ENCODE peak calls at places on chromosomes 1 and 21, in four cellular contexts. Q, B, R and S are unnamed samples.

GRCh38 chr1:173257805-173258204 is 50.7 kb upstream of the TNFSF4 start:
- DNase-seq in R (no peak), B (no peak), Q (no peak), S (no peak)

GRCh38 chr1:94416901-94417701 is 1.1 kb upstream of the ABCD3 start:
- DNase-seq in R (no peak), Q (no peak), B (peak), S (no peak)

GRCh38 chr1:119752592-119752991 is 16.1 kb downstream of the HMGCS2 start:
- DNase-seq in B (no peak), Q (no peak), R (no peak), S (no peak)

GRCh38 chr1:100250264-100250663 is 630 bp upstream of the DBT start:
- DNase-seq in R (no peak), Q (no peak), B (no peak), S (no peak)

GRCh38 chr1:156291226-156292061 is 4.0 kb downstream of the GLMP start:
- DNase-seq in B (peak), Q (peak), R (no peak), S (no peak)

GRCh38 chr1:119808491-119808890 is 2.8 kb downstream of the REG4 start:
- DNase-seq in B (peak), Q (no peak), R (no peak), S (no peak)

GRCh38 chr1:100960098-100960497 is 64.2 kb downstream of the SLC30A7 start:
- DNase-seq in R (no peak), Q (no peak), B (no peak), S (no peak)

GRCh38 chr1:157363660-157364140 is 188.6 kb downstream of the FCRL5 start:
- DNase-seq in Q (no peak), R (peak), B (peak), S (no peak)

GRCh38 chr1:41314781-41315481 is 46.3 kb upstream of the FOXO6 start:
- DNase-seq in Q (no peak), R (no peak), B (no peak), S (no peak)

GRCh38 chr1:62735491-62736171 is 47.4 kb upstream of the DOCK7 start:
- DNase-seq in R (no peak), B (no peak), Q (no peak), S (no peak)

GRCh38 chr1:163924041-163924440 is 602.3 kb downstream of the NUF2 start:
- DNase-seq in R (no peak), Q (no peak), B (no peak), S (no peak)

GRCh38 chr1:164058192-164058591 is 500.8 kb upstream of the PBX1 start:
- DNase-seq in Q (no peak), R (no peak), B (peak), S (no peak)

GRCh38 chr1:29271724-29272123 is 35.4 kb downstream of the PTPRU start:
- DNase-seq in R (no peak), Q (no peak), B (peak), S (no peak)
- H3K4me3 ChIP-seq in R (no peak), Q (no peak), B (no peak), S (no peak)

DNA sequence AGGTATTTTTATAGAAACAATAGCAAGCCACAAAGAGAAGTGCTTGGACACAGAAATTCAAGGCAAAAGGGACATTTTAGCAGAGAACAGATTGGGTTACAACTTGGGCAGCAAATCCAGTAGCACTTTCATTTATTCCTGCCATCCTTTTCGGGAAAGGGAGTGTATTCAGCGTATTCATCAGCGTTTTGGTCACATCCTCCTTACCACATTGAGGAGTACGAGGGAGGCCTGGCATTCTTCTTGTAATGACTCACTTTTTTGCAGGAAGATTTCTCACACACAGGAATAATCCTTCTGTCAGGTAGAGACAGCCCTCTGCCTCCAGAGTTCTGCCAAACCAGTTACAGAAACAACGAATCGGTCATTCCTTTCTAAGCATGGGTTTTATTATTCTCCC is 18.1 kb upstream of the FAM78B start:
- DNase-seq in Q (no peak), R (no peak), B (no peak), S (peak)
- H3K9ac ChIP-seq in Q (no peak), R (no peak), B (no peak), S (no peak)

GRCh38 chr1:34266127-34266951 is 89.6 kb downstream of the C1orf94 start:
- DNase-seq in Q (no peak), B (no peak), R (no peak), S (peak)
- H2AFZ ChIP-seq in Q (no peak), B (no peak), R (no peak), S (peak)

GRCh38 chr1:226871636-226872327 is 1.4 kb downstream of the PSEN2 start:
- DNase-seq in R (no peak), Q (no peak), B (no peak), S (no peak)
- H3K4me3 ChIP-seq in R (peak), Q (peak), B (no peak), S (peak)

DNA sequence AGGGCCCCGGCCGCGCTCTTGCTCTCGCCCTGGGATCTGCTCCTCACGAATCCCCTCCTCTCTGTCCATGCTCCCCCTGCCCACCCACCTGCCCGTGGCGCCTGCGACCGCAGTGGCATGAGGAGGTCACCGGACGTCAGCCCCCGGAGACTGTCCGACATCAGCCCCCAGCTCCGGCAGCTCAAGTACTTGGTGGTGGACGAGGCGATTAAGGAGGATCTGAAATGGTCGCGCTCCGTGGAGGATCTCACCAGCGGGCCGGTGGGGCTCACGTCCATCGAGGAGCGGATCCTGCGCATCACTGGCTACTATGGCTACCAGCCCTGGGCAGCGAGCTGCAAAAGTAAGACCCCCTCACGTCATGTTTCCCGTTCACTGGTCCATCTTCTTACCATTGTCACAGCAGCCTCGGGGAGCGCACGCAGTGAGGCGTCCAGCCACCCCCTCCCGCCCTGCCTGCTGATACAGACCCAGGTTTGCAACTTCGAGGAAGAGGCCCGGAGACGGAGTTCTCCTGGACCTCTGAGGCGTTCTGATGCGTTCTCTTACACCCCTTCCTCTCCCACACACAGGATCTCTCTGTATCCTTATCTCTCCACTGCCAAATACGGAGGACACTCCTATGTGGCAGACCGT is 1.1 kb downstream of the SLC35F3 start:
- DNase-seq in Q (no peak), R (no peak), B (no peak), S (no peak)
- H3K9ac ChIP-seq in Q (no peak), R (peak), B (no peak), S (peak)

GRCh38 chr1:118097622-118098348 is 87.2 kb downstream of the SPAG17 start:
- DNase-seq in R (no peak), Q (no peak), B (no peak), S (no peak)

GRCh38 chr1:118101989-118102388 is 83.0 kb downstream of the SPAG17 start:
- DNase-seq in Q (no peak), B (no peak), R (no peak), S (no peak)

GRCh38 chr1:118104956-118105355 is 80.1 kb downstream of the SPAG17 start:
- DNase-seq in R (no peak), B (no peak), Q (no peak), S (no peak)

GRCh38 chr1:118100686-118101300 is 84.2 kb downstream of the SPAG17 start:
- DNase-seq in Q (no peak), R (no peak), B (no peak), S (no peak)

DNA sequence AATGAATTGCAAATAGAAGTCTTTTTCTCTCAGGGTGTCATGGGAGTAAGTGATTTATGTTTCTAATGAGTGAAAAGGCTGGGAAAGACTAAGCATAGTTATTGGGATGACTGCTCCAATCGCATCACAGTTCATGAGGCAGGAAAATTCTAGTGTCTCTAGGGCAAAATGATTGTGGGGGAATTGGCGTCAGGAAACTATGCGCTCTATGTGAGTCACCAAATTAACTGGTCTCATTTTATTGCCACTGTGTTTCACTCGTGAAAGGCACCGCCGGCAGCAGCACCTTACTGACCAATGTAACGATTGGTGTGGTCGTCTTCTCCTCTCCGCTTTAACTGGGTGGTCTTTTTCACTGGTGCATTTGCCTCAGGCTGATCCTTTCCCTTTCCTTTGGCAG is 83.6 kb downstream of the SPAG17 start:
- DNase-seq in R (no peak), B (no peak), Q (no peak), S (no peak)
- H2AFZ ChIP-seq in R (no peak), B (no peak), Q (no peak), S (no peak)

GRCh38 chr21:44737706-44738354 is 26.5 kb upstream of the TSPEAR start:
- DNase-seq in R (no peak), B (no peak), Q (no peak), S (no peak)

GRCh38 chr21:44734026-44734745 is 22.8 kb upstream of the TSPEAR start:
- DNase-seq in B (no peak), Q (no peak), R (no peak), S (no peak)

GRCh38 chr21:44736291-44737004 is 25.1 kb upstream of the TSPEAR start:
- DNase-seq in B (no peak), R (no peak), Q (no peak), S (no peak)

GRCh38 chr21:44734841-44735240 is 23.5 kb upstream of the TSPEAR start:
- DNase-seq in B (no peak), Q (no peak), R (no peak), S (no peak)

DNA sequence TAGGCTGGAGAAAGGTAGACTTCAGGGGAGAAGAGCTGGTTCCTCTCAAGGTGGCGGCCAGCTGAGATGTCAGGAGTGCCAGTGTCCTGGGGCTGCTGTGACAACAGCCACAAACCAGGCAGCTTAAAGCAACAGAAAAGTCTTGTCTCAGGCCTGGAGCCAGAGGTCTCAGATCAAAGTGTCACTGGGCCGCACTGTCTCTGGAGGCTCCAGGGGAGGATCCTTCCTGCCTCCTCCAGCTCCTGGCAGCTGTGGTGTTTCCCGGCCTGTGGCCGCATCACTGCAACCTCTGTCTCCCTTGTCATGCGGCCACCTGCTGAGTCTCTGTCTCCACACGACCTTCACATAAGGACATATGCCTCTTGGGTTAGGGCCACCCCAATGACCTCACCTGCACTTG is 24.4 kb upstream of the TSPEAR start:
- DNase-seq in R (no peak), Q (no peak), B (no peak), S (no peak)
- H3K4me3 ChIP-seq in R (no peak), Q (no peak), B (no peak), S (no peak)

GRCh38 chr21:44973598-44973997 is 33.8 kb downstream of the SLX9 start:
- DNase-seq in B (no peak), R (no peak), Q (no peak), S (no peak)
- H3K9ac ChIP-seq in B (no peak), R (no peak), Q (no peak), S (no peak)

DNA sequence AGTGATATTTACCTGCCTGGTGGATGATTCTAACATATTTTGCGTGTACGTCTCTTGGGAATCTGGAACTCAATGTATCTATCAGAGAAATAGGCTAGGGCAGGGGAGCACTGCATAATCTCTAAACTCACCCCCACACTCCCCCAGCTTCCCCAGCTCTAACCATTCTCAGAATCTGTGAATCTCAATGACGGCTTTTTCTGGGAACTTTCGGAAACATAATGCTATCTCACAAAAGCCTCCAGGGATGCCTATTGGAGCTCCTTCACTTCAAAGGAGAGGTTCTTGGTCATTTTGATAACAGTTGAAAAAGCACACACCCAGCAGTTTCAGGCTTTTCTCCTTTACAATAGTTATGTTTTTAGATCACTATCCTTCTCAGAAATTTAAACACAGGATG is 113.8 kb upstream of the MAGI3 start:
- DNase-seq in R (no peak), Q (no peak), B (no peak), S (no peak)
- H2AFZ ChIP-seq in R (no peak), Q (peak), B (no peak), S (no peak)